ENCODE peak calls at places on chromosomes 4 and X, in four cellular contexts. P is SHP77, W is NCI-H460, G is dermis blood vessel endothelial cell. X is an unnamed sample.

GRCh38 chr4:168836482-168836881 is 173.6 kb downstream of the CBR4 start:
- DNase-seq in P (no peak), W (no peak), G (no peak), X (no peak)

GRCh38 chr4:76430519-76431388 is 4.3 kb upstream of the SHROOM3 start:
- DNase-seq in P (peak), W (peak), G (peak), X (no peak)

GRCh38 chrX:63810746-63811145 is 25.7 kb upstream of the ARHGEF9 start:
- DNase-seq in P (no peak), W (no peak), G (no peak), X (no peak)

GRCh38 chr4:73589887-73590801 is 30.1 kb downstream of the RASSF6 start:
- DNase-seq in P (peak), W (no peak), G (no peak), X (no peak)

GRCh38 chr4:138190452-138190858 is 51.7 kb downstream of the SLC7A11 start:
- DNase-seq in P (no peak), W (no peak), G (no peak), X (no peak)

GRCh38 chr4:102196221-102196620 is 149.1 kb downstream of the SLC39A8 start:
- DNase-seq in P (no peak), W (no peak), G (peak), X (no peak)

GRCh38 chr4:147428583-147428982 is 52.3 kb upstream of the EDNRA start:
- DNase-seq in P (no peak), W (no peak), G (no peak), X (no peak)

GRCh38 chrX:17412692-17413091 is 37.7 kb downstream of the NHS start:
- DNase-seq in P (no peak), W (peak), G (no peak), X (no peak)

GRCh38 chr4:59553739-59554126 is 1646.4 kb upstream of the ADGRL3 start:
- DNase-seq in P (no peak), W (peak), G (no peak), X (no peak)

GRCh38 chr4:65083076-65083475 is 587.2 kb downstream of the EPHA5 start:
- DNase-seq in P (no peak), W (no peak), G (no peak), X (no peak)

GRCh38 chrX:136210806-136211205 is 40.4 kb downstream of the MAP7D3 start:
- DNase-seq in P (no peak), W (no peak), G (no peak), X (no peak)

GRCh38 chr4:125368684-125369083 is 53.9 kb downstream of the FAT4 start:
- DNase-seq in P (no peak), W (no peak), G (peak), X (no peak)

GRCh38 chr4:10006236-10006603 is 15.1 kb downstream of the SLC2A9 start:
- DNase-seq in P (no peak), W (peak), G (peak), X (no peak)

GRCh38 chr4:169952236-169953088 is 73.7 kb downstream of the MFAP3L start:
- DNase-seq in P (no peak), W (no peak), G (no peak), X (no peak)

GRCh38 chrX:130975947-130976346 is 72.9 kb upstream of the ENOX2 start:
- DNase-seq in P (peak), W (peak), G (peak), X (no peak)

GRCh38 chr4:168978001-168978700 is 31.9 kb downstream of the CBR4 start:
- DNase-seq in P (no peak), W (no peak), G (no peak), X (no peak)

GRCh38 chr4:82652062-82652461 is 90.3 kb upstream of the TMEM150C start:
- DNase-seq in P (no peak), W (no peak), G (peak), X (no peak)

GRCh38 chr4:138175337-138175794 is 66.8 kb downstream of the SLC7A11 start:
- DNase-seq in P (no peak), W (no peak), G (peak), X (no peak)

GRCh38 chrX:155216940-155217450 is 735 bp downstream of the VBP1 start:
- DNase-seq in P (no peak), W (no peak), G (no peak), X (no peak)